ENCODE peak calls at places on chromosomes 12 and 14, in four cellular contexts. One of them, this sample, is unnamed.

GRCh38 chr12:94730846-94731245 is 80.5 kb upstream of the TMCC3 start:
- DNase-seq in CD8-positive, alpha-beta T cell: no peak
- DNase-seq in NCI-H2081: peak
- DNase-seq in tibial nerve: no peak
- DNase-seq in this sample: no peak

GRCh38 chr12:111406474-111407370 is 999 bp downstream of the SH2B3 start:
- DNase-seq in CD8-positive, alpha-beta T cell: no peak
- DNase-seq in NCI-H2081: no peak
- DNase-seq in tibial nerve: no peak
- DNase-seq in this sample: peak

GRCh38 chr12:11823593-11823992 is 174.1 kb downstream of the ETV6 start:
- DNase-seq in CD8-positive, alpha-beta T cell: no peak
- DNase-seq in NCI-H2081: no peak
- DNase-seq in tibial nerve: no peak
- DNase-seq in this sample: no peak

GRCh38 chr14:73797540-73797925 is 54.1 kb upstream of the PTGR2 start:
- DNase-seq in CD8-positive, alpha-beta T cell: no peak
- DNase-seq in NCI-H2081: no peak
- DNase-seq in tibial nerve: no peak
- DNase-seq in this sample: no peak

GRCh38 chr12:113239288-113239771 is 18.1 kb downstream of the TPCN1 start:
- DNase-seq in CD8-positive, alpha-beta T cell: no peak
- DNase-seq in NCI-H2081: no peak
- DNase-seq in tibial nerve: no peak
- DNase-seq in this sample: no peak

GRCh38 chr14:76491172-76491930 is 115.4 kb downstream of the ESRRB start:
- DNase-seq in CD8-positive, alpha-beta T cell: no peak
- DNase-seq in NCI-H2081: no peak
- DNase-seq in tibial nerve: no peak
- DNase-seq in this sample: no peak

GRCh38 chr14:94680498-94681288 is 68.5 kb downstream of the SERPINA3 start:
- DNase-seq in CD8-positive, alpha-beta T cell: no peak
- DNase-seq in NCI-H2081: no peak
- DNase-seq in tibial nerve: no peak
- DNase-seq in this sample: no peak

GRCh38 chr12:31702047-31702446 is 26.8 kb downstream of the AMN1 start:
- DNase-seq in CD8-positive, alpha-beta T cell: no peak
- DNase-seq in NCI-H2081: no peak
- DNase-seq in tibial nerve: no peak
- DNase-seq in this sample: no peak

GRCh38 chr12:50220357-50221061 is 53.3 kb upstream of the CERS5 start:
- DNase-seq in CD8-positive, alpha-beta T cell: no peak
- DNase-seq in NCI-H2081: no peak
- DNase-seq in tibial nerve: peak
- DNase-seq in this sample: no peak

GRCh38 chr12:24562761-24563392 is 386.0 kb downstream of the BCAT1 start:
- DNase-seq in CD8-positive, alpha-beta T cell: no peak
- DNase-seq in NCI-H2081: peak
- DNase-seq in tibial nerve: peak
- DNase-seq in this sample: peak

GRCh38 chr12:96408993-96409392 is 8.8 kb upstream of the CDK17 start:
- DNase-seq in CD8-positive, alpha-beta T cell: no peak
- DNase-seq in NCI-H2081: no peak
- DNase-seq in tibial nerve: no peak
- DNase-seq in this sample: no peak

GRCh38 chr12:68611094-68611818 is 557 bp downstream of the RAP1B start:
- DNase-seq in CD8-positive, alpha-beta T cell: no peak
- DNase-seq in NCI-H2081: peak
- DNase-seq in tibial nerve: peak
- DNase-seq in this sample: peak

GRCh38 chr12:59668678-59669077 is 72.8 kb downstream of the SLC16A7 start:
- DNase-seq in CD8-positive, alpha-beta T cell: no peak
- DNase-seq in NCI-H2081: no peak
- DNase-seq in tibial nerve: no peak
- DNase-seq in this sample: no peak

GRCh38 chr12:121287267-121287954 is 9.1 kb downstream of the CAMKK2 start:
- DNase-seq in CD8-positive, alpha-beta T cell: no peak
- DNase-seq in NCI-H2081: no peak
- DNase-seq in tibial nerve: no peak
- DNase-seq in this sample: no peak

GRCh38 chr12:94592080-94592479 is 58.3 kb downstream of the TMCC3 start:
- DNase-seq in CD8-positive, alpha-beta T cell: no peak
- DNase-seq in NCI-H2081: no peak
- DNase-seq in tibial nerve: no peak
- DNase-seq in this sample: no peak

GRCh38 chr12:95413576-95413975 is 60.4 kb upstream of the METAP2 start:
- DNase-seq in CD8-positive, alpha-beta T cell: no peak
- DNase-seq in NCI-H2081: no peak
- DNase-seq in tibial nerve: no peak
- DNase-seq in this sample: no peak

GRCh38 chr14:74856366-74856765 is 19.6 kb downstream of the PROX2 start:
- DNase-seq in CD8-positive, alpha-beta T cell: no peak
- DNase-seq in NCI-H2081: no peak
- DNase-seq in tibial nerve: no peak
- DNase-seq in this sample: no peak

GRCh38 chr12:124389537-124390441 is 94.9 kb downstream of the RFLNA start:
- DNase-seq in CD8-positive, alpha-beta T cell: no peak
- DNase-seq in NCI-H2081: no peak
- DNase-seq in tibial nerve: no peak
- DNase-seq in this sample: no peak

GRCh38 chr14:28609228-28609828 is 157.3 kb upstream of the FOXG1 start:
- DNase-seq in CD8-positive, alpha-beta T cell: no peak
- DNase-seq in NCI-H2081: peak
- DNase-seq in tibial nerve: peak
- DNase-seq in this sample: no peak

GRCh38 chr12:95646781-95647184 is 95.5 kb upstream of the USP44 start:
- DNase-seq in CD8-positive, alpha-beta T cell: no peak
- DNase-seq in NCI-H2081: no peak
- DNase-seq in tibial nerve: no peak
- DNase-seq in this sample: no peak

GRCh38 chr14:60807247-60807646 is 72.7 kb downstream of the MNAT1 start:
- DNase-seq in CD8-positive, alpha-beta T cell: no peak
- DNase-seq in NCI-H2081: no peak
- DNase-seq in tibial nerve: no peak
- DNase-seq in this sample: no peak

GRCh38 chr12:31944299-31944698 is 14.9 kb upstream of the RESF1 start:
- DNase-seq in CD8-positive, alpha-beta T cell: no peak
- DNase-seq in NCI-H2081: no peak
- DNase-seq in tibial nerve: no peak
- DNase-seq in this sample: no peak

This sample was measured in left ventricle myocardium inferior.